ENCODE peak calls at places on chromosome 4, in nine cellular contexts. One of them, this sample, is unnamed. For H4K20me1, the result is how much of the 10 kb centered on the place peaks cover.

GRCh38 chr4:925171-925570 is 6.9 kb downstream of the GAK start:
- DNase-seq in mammary epithelial cell: no peak
- DNase-seq in keratinocyte: no peak
- DNase-seq in IMR-90: no peak
- DNase-seq in K562: no peak
- DNase-seq in GM23338: no peak
- DNase-seq in OCI-LY7: no peak
- DNase-seq in H9: no peak
- DNase-seq in endothelial cell of umbilical vein: no peak
- DNase-seq in this sample: no peak

GRCh38 chr4:108535757-108536156 is 84.6 kb upstream of the RPL34 start:
- DNase-seq in endothelial cell of umbilical vein: peak
- DNase-seq in GM23338: no peak
- DNase-seq in OCI-LY7: no peak
- DNase-seq in keratinocyte: no peak
- DNase-seq in IMR-90: no peak
- DNase-seq in K562: no peak
- DNase-seq in mammary epithelial cell: no peak
- DNase-seq in H9: no peak
- DNase-seq in this sample: no peak

GRCh38 chr4:120555058-120555457 is 367.5 kb downstream of the PRDM5 start:
- DNase-seq in K562: no peak
- DNase-seq in mammary epithelial cell: no peak
- DNase-seq in IMR-90: no peak
- DNase-seq in H9: no peak
- DNase-seq in keratinocyte: no peak
- DNase-seq in GM23338: no peak
- DNase-seq in endothelial cell of umbilical vein: no peak
- DNase-seq in OCI-LY7: no peak
- DNase-seq in this sample: no peak

GRCh38 chr4:142291299-142291698 is 554.8 kb downstream of the INPP4B start:
- DNase-seq in IMR-90: no peak
- DNase-seq in OCI-LY7: no peak
- DNase-seq in keratinocyte: no peak
- DNase-seq in H9: no peak
- DNase-seq in mammary epithelial cell: no peak
- DNase-seq in GM23338: no peak
- DNase-seq in endothelial cell of umbilical vein: no peak
- DNase-seq in K562: no peak
- DNase-seq in this sample: no peak

GRCh38 chr4:147927377-147928137 is 195.7 kb downstream of the ARHGAP10 start:
- DNase-seq in H9: no peak
- DNase-seq in keratinocyte: no peak
- DNase-seq in OCI-LY7: no peak
- DNase-seq in K562: no peak
- DNase-seq in mammary epithelial cell: no peak
- DNase-seq in endothelial cell of umbilical vein: peak
- DNase-seq in IMR-90: peak
- DNase-seq in GM23338: peak
- DNase-seq in this sample: no peak

GRCh38 chr4:78704981-78705757 is 71.0 kb upstream of the BMP2K start:
- DNase-seq in K562: no peak
- DNase-seq in IMR-90: peak
- DNase-seq in H9: no peak
- DNase-seq in OCI-LY7: no peak
- DNase-seq in keratinocyte: peak
- DNase-seq in GM23338: no peak
- DNase-seq in mammary epithelial cell: peak
- DNase-seq in endothelial cell of umbilical vein: no peak
- DNase-seq in this sample: peak

GRCh38 chr4:186936496-186937375 is 213.1 kb upstream of the FAT1 start:
- DNase-seq in mammary epithelial cell: peak
- DNase-seq in keratinocyte: no peak
- DNase-seq in H9: no peak
- DNase-seq in IMR-90: peak
- DNase-seq in endothelial cell of umbilical vein: peak
- DNase-seq in K562: no peak
- DNase-seq in GM23338: no peak
- DNase-seq in OCI-LY7: no peak
- DNase-seq in this sample: peak

GRCh38 chr4:189090174-189090814 is 850.4 kb upstream of the FRG1 start:
- DNase-seq in GM23338: peak
- DNase-seq in H9: peak
- DNase-seq in mammary epithelial cell: peak
- DNase-seq in keratinocyte: no peak
- DNase-seq in IMR-90: peak
- DNase-seq in endothelial cell of umbilical vein: no peak
- DNase-seq in K562: no peak
- DNase-seq in OCI-LY7: no peak
- DNase-seq in this sample: peak

GRCh38 chr4:88779431-88779830 is 81.8 kb upstream of the NAP1L5 start:
- DNase-seq in OCI-LY7: no peak
- DNase-seq in GM23338: no peak
- DNase-seq in mammary epithelial cell: no peak
- DNase-seq in endothelial cell of umbilical vein: peak
- DNase-seq in K562: no peak
- DNase-seq in H9: no peak
- DNase-seq in IMR-90: peak
- DNase-seq in keratinocyte: no peak
- DNase-seq in this sample: no peak

GRCh38 chr4:42578187-42578586 is 78.7 kb downstream of the ATP8A1 start:
- DNase-seq in H9: no peak
- DNase-seq in GM23338: no peak
- DNase-seq in mammary epithelial cell: no peak
- DNase-seq in OCI-LY7: no peak
- DNase-seq in IMR-90: no peak
- DNase-seq in endothelial cell of umbilical vein: no peak
- DNase-seq in keratinocyte: no peak
- DNase-seq in K562: no peak
- DNase-seq in this sample: no peak

GRCh38 chr4:116055857-116056827 is 942.7 kb upstream of the NDST4 start:
- DNase-seq in K562: no peak
- DNase-seq in OCI-LY7: peak
- DNase-seq in mammary epithelial cell: peak
- DNase-seq in keratinocyte: no peak
- DNase-seq in endothelial cell of umbilical vein: peak
- DNase-seq in H9: no peak
- DNase-seq in IMR-90: no peak
- DNase-seq in GM23338: peak
- DNase-seq in this sample: peak

GRCh38 chr4:41384992-41385391 is 128.3 kb downstream of the UCHL1 start:
- DNase-seq in OCI-LY7: no peak
- DNase-seq in keratinocyte: no peak
- DNase-seq in GM23338: no peak
- DNase-seq in H9: no peak
- DNase-seq in mammary epithelial cell: no peak
- DNase-seq in endothelial cell of umbilical vein: peak
- DNase-seq in K562: peak
- DNase-seq in IMR-90: no peak
- DNase-seq in this sample: no peak

GRCh38 chr4:92996533-92996932 is 692.8 kb downstream of the GRID2 start:
- DNase-seq in H9: no peak
- DNase-seq in GM23338: no peak
- DNase-seq in endothelial cell of umbilical vein: no peak
- DNase-seq in keratinocyte: no peak
- DNase-seq in IMR-90: no peak
- DNase-seq in mammary epithelial cell: no peak
- DNase-seq in OCI-LY7: no peak
- DNase-seq in K562: no peak
- DNase-seq in this sample: no peak

GRCh38 chr4:59994118-59994517 is 1206.0 kb upstream of the ADGRL3 start:
- DNase-seq in H9: peak
- DNase-seq in GM23338: no peak
- DNase-seq in keratinocyte: no peak
- DNase-seq in OCI-LY7: no peak
- DNase-seq in IMR-90: no peak
- DNase-seq in endothelial cell of umbilical vein: no peak
- DNase-seq in K562: no peak
- DNase-seq in mammary epithelial cell: no peak
- DNase-seq in this sample: no peak

GRCh38 chr4:173506780-173507211 is 23.2 kb downstream of the HAND2 start:
- DNase-seq in K562: no peak
- DNase-seq in OCI-LY7: no peak
- DNase-seq in mammary epithelial cell: no peak
- DNase-seq in keratinocyte: no peak
- DNase-seq in H9: peak
- DNase-seq in endothelial cell of umbilical vein: no peak
- DNase-seq in GM23338: peak
- DNase-seq in IMR-90: no peak
- DNase-seq in this sample: no peak

GRCh38 chr4:7286798-7287197 is 94.5 kb downstream of the SORCS2 start:
- DNase-seq in K562: no peak
- DNase-seq in endothelial cell of umbilical vein: no peak
- DNase-seq in GM23338: no peak
- DNase-seq in mammary epithelial cell: no peak
- DNase-seq in IMR-90: no peak
- DNase-seq in keratinocyte: no peak
- DNase-seq in OCI-LY7: no peak
- DNase-seq in H9: no peak
- DNase-seq in this sample: no peak
- H4K20me1 ChIP-seq in K562: under half
- H4K20me1 ChIP-seq in endothelial cell of umbilical vein: under half
- H4K20me1 ChIP-seq in GM23338: under half
- H4K20me1 ChIP-seq in mammary epithelial cell: under half
- H4K20me1 ChIP-seq in IMR-90: under half
- H4K20me1 ChIP-seq in keratinocyte: under half
- H4K20me1 ChIP-seq in OCI-LY7: under half
- H4K20me1 ChIP-seq in H9: under half
- H4K20me1 ChIP-seq in this sample: under half

GRCh38 chr4:76699911-76700310 is 198.0 kb downstream of the SOWAHB start:
- DNase-seq in keratinocyte: no peak
- DNase-seq in endothelial cell of umbilical vein: no peak
- DNase-seq in K562: no peak
- DNase-seq in mammary epithelial cell: no peak
- DNase-seq in IMR-90: no peak
- DNase-seq in OCI-LY7: no peak
- DNase-seq in H9: no peak
- DNase-seq in GM23338: no peak
- DNase-seq in this sample: no peak

GRCh38 chr4:76698141-76698540 is 199.8 kb downstream of the SOWAHB start:
- DNase-seq in mammary epithelial cell: no peak
- DNase-seq in GM23338: no peak
- DNase-seq in OCI-LY7: no peak
- DNase-seq in IMR-90: no peak
- DNase-seq in keratinocyte: no peak
- DNase-seq in H9: no peak
- DNase-seq in K562: no peak
- DNase-seq in endothelial cell of umbilical vein: no peak
- DNase-seq in this sample: no peak

GRCh38 chr4:76696109-76696508 is 201.8 kb downstream of the SOWAHB start:
- DNase-seq in OCI-LY7: no peak
- DNase-seq in endothelial cell of umbilical vein: no peak
- DNase-seq in H9: peak
- DNase-seq in GM23338: peak
- DNase-seq in mammary epithelial cell: no peak
- DNase-seq in IMR-90: peak
- DNase-seq in K562: no peak
- DNase-seq in keratinocyte: no peak
- DNase-seq in this sample: peak

GRCh38 chr4:76694056-76694455 is 203.9 kb downstream of the SOWAHB start:
- DNase-seq in OCI-LY7: no peak
- DNase-seq in keratinocyte: no peak
- DNase-seq in GM23338: no peak
- DNase-seq in K562: no peak
- DNase-seq in mammary epithelial cell: no peak
- DNase-seq in endothelial cell of umbilical vein: no peak
- DNase-seq in IMR-90: no peak
- DNase-seq in H9: no peak
- DNase-seq in this sample: no peak

GRCh38 chr4:76697129-76697803 is 200.7 kb downstream of the SOWAHB start:
- DNase-seq in H9: no peak
- DNase-seq in keratinocyte: no peak
- DNase-seq in OCI-LY7: no peak
- DNase-seq in K562: no peak
- DNase-seq in GM23338: peak
- DNase-seq in endothelial cell of umbilical vein: no peak
- DNase-seq in mammary epithelial cell: no peak
- DNase-seq in IMR-90: no peak
- DNase-seq in this sample: no peak
- H4K20me1 ChIP-seq in H9: under half
- H4K20me1 ChIP-seq in keratinocyte: under half
- H4K20me1 ChIP-seq in OCI-LY7: under half
- H4K20me1 ChIP-seq in K562: under half
- H4K20me1 ChIP-seq in GM23338: half or more
- H4K20me1 ChIP-seq in endothelial cell of umbilical vein: under half
- H4K20me1 ChIP-seq in mammary epithelial cell: under half
- H4K20me1 ChIP-seq in IMR-90: under half
- H4K20me1 ChIP-seq in this sample: under half

GRCh38 chr4:40214038-40214437 is 17.2 kb downstream of the RHOH start:
- DNase-seq in GM23338: no peak
- DNase-seq in H9: no peak
- DNase-seq in K562: no peak
- DNase-seq in IMR-90: no peak
- DNase-seq in mammary epithelial cell: no peak
- DNase-seq in OCI-LY7: no peak
- DNase-seq in keratinocyte: no peak
- DNase-seq in endothelial cell of umbilical vein: no peak
- DNase-seq in this sample: no peak

GRCh38 chr4:40212674-40213504 is 16.1 kb downstream of the RHOH start:
- DNase-seq in mammary epithelial cell: no peak
- DNase-seq in K562: no peak
- DNase-seq in endothelial cell of umbilical vein: no peak
- DNase-seq in H9: no peak
- DNase-seq in GM23338: no peak
- DNase-seq in keratinocyte: no peak
- DNase-seq in OCI-LY7: no peak
- DNase-seq in IMR-90: peak
- DNase-seq in this sample: peak

GRCh38 chr4:40214661-40215418 is 18.0 kb downstream of the RHOH start:
- DNase-seq in GM23338: no peak
- DNase-seq in endothelial cell of umbilical vein: no peak
- DNase-seq in H9: no peak
- DNase-seq in OCI-LY7: no peak
- DNase-seq in keratinocyte: no peak
- DNase-seq in mammary epithelial cell: no peak
- DNase-seq in IMR-90: no peak
- DNase-seq in K562: no peak
- DNase-seq in this sample: no peak

GRCh38 chr4:40221744-40222143 is 24.9 kb downstream of the RHOH start:
- DNase-seq in H9: no peak
- DNase-seq in keratinocyte: no peak
- DNase-seq in IMR-90: no peak
- DNase-seq in K562: no peak
- DNase-seq in endothelial cell of umbilical vein: no peak
- DNase-seq in mammary epithelial cell: no peak
- DNase-seq in OCI-LY7: no peak
- DNase-seq in GM23338: no peak
- DNase-seq in this sample: no peak

GRCh38 chr4:40216622-40217366 is 20.0 kb downstream of the RHOH start:
- DNase-seq in GM23338: no peak
- DNase-seq in endothelial cell of umbilical vein: no peak
- DNase-seq in OCI-LY7: no peak
- DNase-seq in IMR-90: no peak
- DNase-seq in K562: no peak
- DNase-seq in mammary epithelial cell: no peak
- DNase-seq in H9: no peak
- DNase-seq in keratinocyte: no peak
- DNase-seq in this sample: no peak
- H4K20me1 ChIP-seq in GM23338: under half
- H4K20me1 ChIP-seq in endothelial cell of umbilical vein: under half
- H4K20me1 ChIP-seq in OCI-LY7: under half
- H4K20me1 ChIP-seq in IMR-90: under half
- H4K20me1 ChIP-seq in K562: under half
- H4K20me1 ChIP-seq in mammary epithelial cell: under half
- H4K20me1 ChIP-seq in H9: under half
- H4K20me1 ChIP-seq in keratinocyte: under half
- H4K20me1 ChIP-seq in this sample: under half

GRCh38 chr4:90495211-90495610 is 368.0 kb downstream of the CCSER1 start:
- DNase-seq in mammary epithelial cell: no peak
- DNase-seq in K562: no peak
- DNase-seq in IMR-90: no peak
- DNase-seq in GM23338: no peak
- DNase-seq in OCI-LY7: no peak
- DNase-seq in endothelial cell of umbilical vein: no peak
- DNase-seq in keratinocyte: no peak
- DNase-seq in H9: no peak
- DNase-seq in this sample: no peak
- H4K20me1 ChIP-seq in mammary epithelial cell: under half
- H4K20me1 ChIP-seq in K562: under half
- H4K20me1 ChIP-seq in IMR-90: under half
- H4K20me1 ChIP-seq in GM23338: under half
- H4K20me1 ChIP-seq in OCI-LY7: under half
- H4K20me1 ChIP-seq in endothelial cell of umbilical vein: under half
- H4K20me1 ChIP-seq in keratinocyte: under half
- H4K20me1 ChIP-seq in H9: under half
- H4K20me1 ChIP-seq in this sample: under half